ENCODE peak calls at places on chromosomes 5 and 9, in five cellular contexts. V, K, W, H and Y are unnamed samples.
A peak's percentile ranks its signal among the peaks of the same experiment; 100 is the strongest.

GRCh38 chr5:57447656-57448055 is 35.0 kb downstream of the ACTBL2 start:
- DNase-seq in V (no peak), W (no peak), H (no peak), K (no peak), Y (no peak)

GRCh38 chr5:132998553-132998952 is 27.8 kb downstream of the ZCCHC10 start:
- DNase-seq in W (no peak), V (no peak), K (no peak), H (no peak), Y (no peak)

GRCh38 chr5:149288437-149288836 is 16.8 kb downstream of the AFAP1L1 start:
- DNase-seq in V (no peak), H (no peak), W (no peak), K (no peak), Y (no peak)

GRCh38 chr5:71695561-71695960 is 23.5 kb upstream of the CARTPT start:
- DNase-seq in H (no peak), W (no peak), V (no peak), K (no peak), Y (no peak)

GRCh38 chr5:1544294-1545010 is 20.7 kb upstream of the LPCAT1 start:
- DNase-seq in V (no peak), W (no peak), H (no peak), K (no peak), Y (no peak)

GRCh38 chr9:128902351-128903078 is 18.3 kb upstream of the PHYHD1 start:
- DNase-seq in W (peak; percentile 87), H (peak; percentile 76), K (peak; percentile 86), V (peak; percentile 31), Y (peak; percentile 55)

GRCh38 chr9:89564257-89564878 is 40.4 kb upstream of the GADD45G start:
- DNase-seq in W (no peak), K (no peak), H (no peak), V (peak; percentile 70), Y (no peak)

GRCh38 chr9:35870351-35870923 is at the start of gene OR13J1:
- DNase-seq in H (no peak), V (no peak), W (no peak), K (no peak), Y (no peak)

GRCh38 chr5:150082364-150082763 is 4.0 kb downstream of the CSF1R start:
- DNase-seq in V (no peak), W (no peak), K (no peak), H (no peak), Y (peak; percentile 63)

GRCh38 chr5:136209346-136209910 is 16.5 kb upstream of the SMIM32 start:
- DNase-seq in H (no peak), W (no peak), V (no peak), K (no peak), Y (no peak)